ENCODE peak calls at places on chromosomes 5 and 9, in five cellular contexts. W is lower lobe of right lung, J is Caco-2, H is tibial artery, R is esophagus muscularis mucosa. M is an unnamed sample.

GRCh38 chr5:171649002-171649401 is 136.6 kb upstream of the SMIM23 start:
- DNase-seq in W (no peak), H (no peak), R (no peak), J (no peak), M (no peak)

GRCh38 chr9:114035221-114035844 is 42.8 kb downstream of the AMBP start:
- DNase-seq in J (no peak), R (no peak), H (no peak), W (no peak), M (no peak)

GRCh38 chr5:154528005-154528594 is 50.1 kb upstream of the HAND1 start:
- DNase-seq in W (no peak), H (no peak), J (no peak), R (no peak), M (no peak)

GRCh38 chr9:136577941-136578619 is 32.2 kb upstream of the NOTCH1 start:
- DNase-seq in H (no peak), W (no peak), J (no peak), R (no peak), M (peak)

GRCh38 chr5:39998518-39998917 is 573.7 kb upstream of the DAB2 start:
- DNase-seq in J (no peak), W (no peak), H (no peak), R (no peak), M (no peak)

GRCh38 chr9:3842839-3843238 is 317.0 kb upstream of the RFX3 start:
- DNase-seq in R (no peak), J (no peak), W (no peak), H (no peak), M (no peak)

GRCh38 chr5:1718669-1719068 is 81.0 kb downstream of the MRPL36 start:
- DNase-seq in H (no peak), W (no peak), J (no peak), R (no peak), M (peak)

GRCh38 chr9:90972057-90972456 is 170.4 kb downstream of the SYK start:
- DNase-seq in J (no peak), R (no peak), W (no peak), H (no peak), M (no peak)

GRCh38 chr5:125699860-125700259 is 723.3 kb upstream of the GRAMD2B start:
- DNase-seq in J (no peak), H (no peak), W (no peak), R (no peak), M (no peak)

GRCh38 chr5:171744882-171745281 is 40.7 kb upstream of the SMIM23 start:
- DNase-seq in H (no peak), W (no peak), J (no peak), R (no peak), M (no peak)

GRCh38 chr5:9156282-9156681 is 389.6 kb downstream of the SEMA5A start:
- DNase-seq in R (no peak), H (peak), J (peak), W (no peak), M (no peak)

GRCh38 chr9:111854799-111855198 is 41.8 kb upstream of the UGCG start:
- DNase-seq in W (no peak), J (no peak), R (no peak), H (no peak), M (no peak)

GRCh38 chr9:101485873-101486692 is 47.6 kb upstream of the RNF20 start:
- DNase-seq in H (peak), R (no peak), J (peak), W (peak), M (peak)

GRCh38 chr5:45507174-45507573 is 189.0 kb downstream of the HCN1 start:
- DNase-seq in W (no peak), H (no peak), R (no peak), J (no peak), M (no peak)

GRCh38 chr9:129875687-129876395 is 40.6 kb downstream of the USP20 start:
- DNase-seq in H (no peak), R (no peak), W (no peak), J (no peak), M (no peak)

GRCh38 chr9:111952559-111952958 is 55.9 kb downstream of the UGCG start:
- DNase-seq in H (no peak), J (no peak), R (no peak), W (no peak), M (no peak)

GRCh38 chr9:79053613-79054012 is 518.2 kb upstream of the TLE4 start:
- DNase-seq in W (no peak), R (no peak), H (no peak), J (no peak), M (no peak)

GRCh38 chr5:151924564-151925395 is at the start of gene GLRA1:
- DNase-seq in R (peak), H (no peak), W (peak), J (peak), M (no peak)

GRCh38 chr5:143733635-143734341 is 78.2 kb upstream of the HMHB1 start:
- DNase-seq in W (no peak), R (no peak), J (no peak), H (no peak), M (no peak)

GRCh38 chr9:17739022-17739421 is 160.2 kb downstream of the SH3GL2 start:
- DNase-seq in J (no peak), H (no peak), W (no peak), R (no peak), M (no peak)

GRCh38 chr9:17744786-17745185 is 165.9 kb downstream of the SH3GL2 start:
- DNase-seq in H (no peak), R (no peak), J (peak), W (no peak), M (no peak)

GRCh38 chr9:17742065-17742464 is 163.2 kb downstream of the SH3GL2 start:
- DNase-seq in H (no peak), W (no peak), R (no peak), J (no peak), M (no peak)
- TF ChIP-seq CTCF in H (no peak), W (no peak), R (no peak), J (no peak), M (peak)

DNA sequence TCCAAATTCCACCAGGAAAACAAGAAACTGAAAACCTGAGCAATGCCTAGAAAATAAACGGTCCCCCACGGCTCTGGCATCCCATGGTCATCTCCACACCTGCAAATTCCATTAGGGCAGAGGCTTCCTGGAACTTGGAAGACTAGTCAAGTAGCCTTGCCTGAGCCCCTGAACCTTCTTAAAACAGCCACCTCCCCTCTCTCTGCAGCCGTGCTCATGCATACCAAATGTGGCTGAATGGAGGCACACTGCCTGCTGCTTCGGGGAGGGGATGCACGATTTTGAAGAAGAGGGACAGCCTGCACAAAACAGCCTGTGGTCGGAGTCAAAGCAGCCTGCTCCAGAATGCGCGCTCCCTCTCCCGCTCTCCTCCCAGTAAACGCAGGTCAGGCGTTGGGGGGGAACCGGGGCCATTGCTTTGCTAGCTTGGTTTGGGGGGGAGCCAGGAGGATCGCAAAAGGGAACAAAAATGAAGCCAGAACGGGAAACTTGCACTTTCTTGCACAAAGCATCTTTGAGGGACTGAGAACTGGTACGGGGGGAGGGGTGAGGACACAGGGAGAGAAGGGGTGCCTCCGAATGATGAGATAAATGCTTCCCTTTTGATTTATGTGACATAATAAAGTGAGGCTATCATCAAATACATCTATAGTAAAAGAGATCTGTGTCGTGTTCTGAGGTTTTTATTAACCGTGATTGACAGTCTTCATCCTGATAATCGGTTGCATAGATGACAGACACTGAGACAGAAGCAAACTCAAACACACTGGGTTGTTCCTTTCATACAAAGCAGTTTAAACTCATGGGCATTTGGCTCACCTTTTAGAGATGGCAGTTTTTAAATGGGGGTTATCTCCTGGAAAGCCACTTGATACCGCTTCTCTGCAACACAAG is at the start of gene TRPM3:
- DNase-seq in H (peak), R (no peak), J (no peak), W (no peak), M (no peak)
- H3K4me3 ChIP-seq in H (no peak), R (no peak), J (no peak), W (no peak), M (no peak)

GRCh38 chr5:73437126-73438047 is 11.2 kb downstream of the FOXD1 start:
- DNase-seq in H (no peak), R (no peak), J (peak), W (no peak), M (peak)
- TF ChIP-seq CTCF in H (no peak), R (peak), J (peak), W (no peak), M (peak)

DNA sequence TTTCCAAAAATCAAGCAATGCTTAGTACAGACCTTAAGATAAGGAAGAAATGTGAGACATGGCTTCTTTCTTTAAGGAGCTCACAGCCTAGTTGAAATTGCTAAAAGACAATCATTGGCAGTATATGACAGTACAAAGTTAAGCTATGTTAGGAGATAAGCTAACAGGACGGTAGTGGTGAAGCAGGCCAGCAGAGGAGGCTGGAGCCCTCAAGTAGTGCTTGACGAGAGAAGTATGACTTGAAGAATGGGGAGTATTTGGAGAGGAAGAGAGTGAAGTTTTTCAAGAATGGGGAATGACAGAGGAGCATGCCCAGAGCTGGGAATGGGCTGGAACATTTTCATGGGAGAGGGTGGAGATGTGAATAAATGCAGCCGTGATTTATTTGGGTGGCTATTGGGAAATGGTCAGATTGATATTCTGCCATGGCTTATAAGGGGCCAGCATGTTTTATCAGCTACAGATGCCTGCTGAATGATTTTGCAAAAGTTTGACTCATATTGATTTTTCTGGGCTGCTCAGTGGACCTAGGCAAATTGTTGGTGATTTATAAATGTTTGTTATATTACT is 43.7 kb downstream of the LURAP1L start:
- DNase-seq in H (peak), J (no peak), W (no peak), R (no peak), M (no peak)
- H3K4me3 ChIP-seq in H (no peak), J (no peak), W (no peak), R (no peak), M (no peak)

GRCh38 chr5:177495243-177496060 is 2.0 kb downstream of the PDLIM7 start:
- DNase-seq in R (no peak), H (peak), J (peak), W (no peak), M (no peak)

GRCh38 chr5:177497011-177497296 is 450 bp downstream of the PDLIM7 start:
- DNase-seq in W (no peak), R (no peak), H (peak), J (no peak), M (no peak)

GRCh38 chr5:177498013-177498847 is 826 bp upstream of the PDLIM7 start:
- DNase-seq in W (no peak), R (no peak), J (no peak), H (no peak), M (no peak)

GRCh38 chr5:177496111-177497010 is 1.0 kb downstream of the PDLIM7 start:
- DNase-seq in J (peak), R (no peak), W (no peak), H (peak), M (peak)

DNA sequence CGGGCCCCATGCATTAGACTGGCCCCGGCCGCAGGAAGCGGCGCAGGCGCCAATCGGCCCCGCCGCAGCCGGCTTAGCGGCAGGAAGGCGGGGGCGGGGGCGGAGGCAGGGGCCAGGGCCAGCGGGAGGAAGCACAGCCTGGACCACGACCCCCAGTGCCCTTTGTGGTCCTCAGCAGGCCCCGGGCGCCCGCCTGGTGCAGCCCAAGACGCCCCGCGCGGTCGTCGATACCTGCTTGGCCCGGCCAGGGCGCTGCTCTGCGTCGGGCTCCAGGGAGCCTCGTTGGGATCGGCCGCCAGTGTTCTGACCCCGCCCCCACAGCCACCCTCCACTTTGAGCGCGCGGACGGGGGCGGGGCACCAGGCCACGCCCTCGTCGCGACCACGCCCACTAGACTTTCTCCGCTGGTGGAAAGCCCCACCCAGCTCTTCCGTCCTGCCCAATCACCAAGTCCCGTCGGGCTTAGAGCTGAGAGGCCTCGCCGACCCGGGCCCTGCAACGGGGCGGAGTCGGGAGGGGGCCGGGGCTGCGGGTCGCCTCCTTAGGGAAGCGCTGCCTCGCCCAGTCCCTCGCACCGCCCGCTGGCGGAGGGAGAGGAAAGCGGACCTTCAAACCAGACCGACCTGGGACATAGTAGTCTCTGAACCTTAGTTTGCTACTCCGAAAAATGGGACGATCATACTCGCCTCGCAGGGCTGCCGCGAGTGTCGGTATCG is at the start of gene PDLIM7:
- DNase-seq in H (peak), R (peak), W (peak), J (peak), M (peak)
- TF ChIP-seq CTCF in H (peak), R (peak), W (no peak), J (no peak), M (no peak)

M was measured in HCT116.